ENCODE peak calls at places on chromosomes 13 and 19, in six cellular contexts. One of them, this sample, is unnamed.

GRCh38 chr13:48586591-48587103 is 53.8 kb upstream of the RCBTB2 start:
- DNase-seq in uterus: peak; percentile 37
- DNase-seq in PC-9: no peak
- DNase-seq in nephron progenitor cell: no peak
- DNase-seq in A549: no peak
- DNase-seq in progenitor cell of endocrine pancreas: no peak
- DNase-seq in this sample: no peak

GRCh38 chr19:52946322-52947310 is 16.1 kb downstream of the ZNF816 start:
- DNase-seq in uterus: peak; percentile 79
- DNase-seq in progenitor cell of endocrine pancreas: peak; percentile 44
- DNase-seq in A549: no peak
- DNase-seq in nephron progenitor cell: peak; percentile 43
- DNase-seq in PC-9: no peak
- DNase-seq in this sample: no peak

GRCh38 chr13:100333141-100333540 is 244.2 kb downstream of the PCCA start:
- DNase-seq in nephron progenitor cell: no peak
- DNase-seq in A549: no peak
- DNase-seq in progenitor cell of endocrine pancreas: no peak
- DNase-seq in uterus: no peak
- DNase-seq in PC-9: no peak
- DNase-seq in this sample: no peak

GRCh38 chr13:99386911-99387788 is 80.0 kb upstream of the GPR183 start:
- DNase-seq in progenitor cell of endocrine pancreas: peak; percentile 24
- DNase-seq in uterus: no peak
- DNase-seq in PC-9: peak; percentile 48
- DNase-seq in nephron progenitor cell: peak; percentile 54
- DNase-seq in A549: peak; percentile 30
- DNase-seq in this sample: no peak

GRCh38 chr13:92842145-92842544 is 384.5 kb upstream of the GPC6 start:
- DNase-seq in nephron progenitor cell: no peak
- DNase-seq in uterus: no peak
- DNase-seq in A549: no peak
- DNase-seq in progenitor cell of endocrine pancreas: no peak
- DNase-seq in PC-9: no peak
- DNase-seq in this sample: no peak

GRCh38 chr13:113863511-113864302 is at the start of gene GAS6:
- DNase-seq in uterus: peak; percentile 75
- DNase-seq in progenitor cell of endocrine pancreas: peak; percentile 41
- DNase-seq in A549: peak; percentile 27
- DNase-seq in PC-9: no peak
- DNase-seq in nephron progenitor cell: peak; percentile 81
- DNase-seq in this sample: no peak

GRCh38 chr13:47934371-47934770 is 66.7 kb downstream of the SUCLA2 start:
- DNase-seq in nephron progenitor cell: no peak
- DNase-seq in progenitor cell of endocrine pancreas: no peak
- DNase-seq in PC-9: no peak
- DNase-seq in uterus: no peak
- DNase-seq in A549: no peak
- DNase-seq in this sample: no peak

GRCh38 chr13:22744688-22745452 is 435.9 kb upstream of the SGCG start:
- DNase-seq in uterus: no peak
- DNase-seq in progenitor cell of endocrine pancreas: no peak
- DNase-seq in PC-9: no peak
- DNase-seq in A549: peak; percentile 74
- DNase-seq in nephron progenitor cell: no peak
- DNase-seq in this sample: no peak

GRCh38 chr19:58170860-58171259 is 12.0 kb upstream of the ZNF274 start:
- DNase-seq in PC-9: peak; percentile 60
- DNase-seq in A549: peak; percentile 71
- DNase-seq in progenitor cell of endocrine pancreas: no peak
- DNase-seq in uterus: no peak
- DNase-seq in nephron progenitor cell: no peak
- DNase-seq in this sample: no peak

GRCh38 chr13:60838581-60838980 is 441.6 kb downstream of the TDRD3 start:
- DNase-seq in PC-9: no peak
- DNase-seq in nephron progenitor cell: peak; percentile 31
- DNase-seq in uterus: no peak
- DNase-seq in progenitor cell of endocrine pancreas: no peak
- DNase-seq in A549: no peak
- DNase-seq in this sample: no peak

GRCh38 chr13:99359493-99359892 is 52.3 kb upstream of the GPR183 start:
- DNase-seq in A549: no peak
- DNase-seq in nephron progenitor cell: no peak
- DNase-seq in progenitor cell of endocrine pancreas: no peak
- DNase-seq in uterus: no peak
- DNase-seq in PC-9: no peak
- DNase-seq in this sample: no peak

GRCh38 chr19:2993579-2993978 is 16.2 kb downstream of the TLE6 start:
- DNase-seq in nephron progenitor cell: no peak
- DNase-seq in progenitor cell of endocrine pancreas: no peak
- DNase-seq in uterus: no peak
- DNase-seq in PC-9: no peak
- DNase-seq in A549: no peak
- DNase-seq in this sample: no peak

GRCh38 chr19:41930322-41930722 is 2.1 kb upstream of the ERFL start:
- DNase-seq in uterus: no peak
- DNase-seq in A549: no peak
- DNase-seq in PC-9: no peak
- DNase-seq in progenitor cell of endocrine pancreas: no peak
- DNase-seq in nephron progenitor cell: no peak
- DNase-seq in this sample: no peak

GRCh38 chr19:15259900-15260299 is 27.7 kb upstream of the EPHX3 start:
- DNase-seq in progenitor cell of endocrine pancreas: no peak
- DNase-seq in uterus: no peak
- DNase-seq in nephron progenitor cell: peak; percentile 33
- DNase-seq in A549: no peak
- DNase-seq in PC-9: no peak
- DNase-seq in this sample: no peak

GRCh38 chr19:54518844-54519243 is 16.2 kb downstream of the LAIR2 start:
- DNase-seq in progenitor cell of endocrine pancreas: no peak
- DNase-seq in PC-9: no peak
- DNase-seq in uterus: no peak
- DNase-seq in nephron progenitor cell: no peak
- DNase-seq in A549: no peak
- DNase-seq in this sample: no peak

GRCh38 chr13:94129490-94129894 is 350.0 kb downstream of the DCT start:
- DNase-seq in uterus: no peak
- DNase-seq in nephron progenitor cell: no peak
- DNase-seq in PC-9: no peak
- DNase-seq in progenitor cell of endocrine pancreas: no peak
- DNase-seq in A549: no peak
- DNase-seq in this sample: no peak

GRCh38 chr13:73835138-73835721 is 299.0 kb downstream of the KLF12 start:
- DNase-seq in nephron progenitor cell: peak; percentile 3
- DNase-seq in PC-9: no peak
- DNase-seq in progenitor cell of endocrine pancreas: no peak
- DNase-seq in A549: peak; percentile 30
- DNase-seq in uterus: no peak
- DNase-seq in this sample: no peak

GRCh38 chr13:21528616-21529015 is 69.5 kb upstream of the ZDHHC20 start:
- DNase-seq in PC-9: no peak
- DNase-seq in A549: no peak
- DNase-seq in uterus: no peak
- DNase-seq in nephron progenitor cell: no peak
- DNase-seq in progenitor cell of endocrine pancreas: no peak
- DNase-seq in this sample: no peak

GRCh38 chr19:645912-646797 is 6.5 kb downstream of the FGF22 start:
- DNase-seq in uterus: no peak
- DNase-seq in A549: no peak
- DNase-seq in PC-9: no peak
- DNase-seq in nephron progenitor cell: no peak
- DNase-seq in progenitor cell of endocrine pancreas: no peak
- DNase-seq in this sample: peak; percentile 90

GRCh38 chr13:98664047-98664446 is 87.1 kb upstream of the STK24 start:
- DNase-seq in progenitor cell of endocrine pancreas: no peak
- DNase-seq in A549: no peak
- DNase-seq in PC-9: no peak
- DNase-seq in nephron progenitor cell: no peak
- DNase-seq in uterus: no peak
- DNase-seq in this sample: no peak

GRCh38 chr19:23249911-23250649 is at the start of gene ZNF724:
- DNase-seq in progenitor cell of endocrine pancreas: peak; percentile 85
- DNase-seq in nephron progenitor cell: peak; percentile 87
- DNase-seq in uterus: peak; percentile 88
- DNase-seq in A549: peak; percentile 96
- DNase-seq in PC-9: peak; percentile 97
- DNase-seq in this sample: peak; percentile 97

GRCh38 chr13:91314888-91315287 is 32.6 kb upstream of the MIR17HG start:
- DNase-seq in PC-9: no peak
- DNase-seq in uterus: no peak
- DNase-seq in A549: no peak
- DNase-seq in nephron progenitor cell: no peak
- DNase-seq in progenitor cell of endocrine pancreas: no peak
- DNase-seq in this sample: no peak

GRCh38 chr13:91312324-91312723 is 35.2 kb upstream of the MIR17HG start:
- DNase-seq in A549: no peak
- DNase-seq in progenitor cell of endocrine pancreas: no peak
- DNase-seq in nephron progenitor cell: no peak
- DNase-seq in PC-9: no peak
- DNase-seq in uterus: no peak
- DNase-seq in this sample: no peak

GRCh38 chr13:91313581-91313980 is 33.9 kb upstream of the MIR17HG start:
- DNase-seq in nephron progenitor cell: no peak
- DNase-seq in progenitor cell of endocrine pancreas: no peak
- DNase-seq in PC-9: no peak
- DNase-seq in uterus: no peak
- DNase-seq in A549: no peak
- DNase-seq in this sample: no peak

GRCh38 chr13:91311491-91311890 is 36.0 kb upstream of the MIR17HG start:
- DNase-seq in nephron progenitor cell: no peak
- DNase-seq in PC-9: no peak
- DNase-seq in uterus: no peak
- DNase-seq in A549: no peak
- DNase-seq in progenitor cell of endocrine pancreas: no peak
- DNase-seq in this sample: no peak

DNA sequence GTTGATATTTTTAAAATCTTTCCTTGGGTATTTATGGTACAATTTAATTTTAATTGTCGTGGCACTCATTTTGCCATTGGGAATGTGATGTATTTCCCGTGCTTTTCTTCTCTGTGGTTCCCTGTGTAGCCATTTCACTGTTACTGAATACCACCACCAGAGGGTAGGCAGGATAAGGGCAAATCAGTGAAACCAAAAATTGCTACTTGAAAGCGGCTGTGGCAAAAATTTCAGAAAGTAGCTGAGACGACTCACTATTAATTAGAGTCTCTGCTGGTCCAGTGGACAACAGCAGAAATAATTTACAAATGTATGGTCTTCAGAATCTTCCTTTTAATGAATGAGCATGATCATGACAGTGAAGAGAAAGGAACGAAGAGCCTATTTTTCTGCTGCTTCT is 34.4 kb upstream of the MIR17HG start:
- DNase-seq in PC-9: no peak
- DNase-seq in A549: peak; percentile 14
- DNase-seq in progenitor cell of endocrine pancreas: no peak
- DNase-seq in nephron progenitor cell: no peak
- DNase-seq in uterus: no peak
- DNase-seq in this sample: no peak
- TF ChIP-seq CTCF in PC-9: peak; percentile 46
- TF ChIP-seq CTCF in A549: no peak
- TF ChIP-seq CTCF in progenitor cell of endocrine pancreas: peak; percentile 54
- TF ChIP-seq CTCF in nephron progenitor cell: peak; percentile 48
- TF ChIP-seq CTCF in uterus: peak; percentile 50
- TF ChIP-seq CTCF in this sample: peak; percentile 77

GRCh38 chr19:43658001-43658400 is 12.0 kb downstream of the PLAUR start:
- DNase-seq in PC-9: no peak
- DNase-seq in progenitor cell of endocrine pancreas: no peak
- DNase-seq in A549: no peak
- DNase-seq in nephron progenitor cell: no peak
- DNase-seq in uterus: no peak
- DNase-seq in this sample: no peak

GRCh38 chr19:43664008-43664407 is 6.0 kb downstream of the PLAUR start:
- DNase-seq in nephron progenitor cell: no peak
- DNase-seq in uterus: no peak
- DNase-seq in A549: no peak
- DNase-seq in progenitor cell of endocrine pancreas: no peak
- DNase-seq in PC-9: no peak
- DNase-seq in this sample: no peak

GRCh38 chr19:43660301-43660700 is 9.7 kb downstream of the PLAUR start:
- DNase-seq in A549: no peak
- DNase-seq in nephron progenitor cell: no peak
- DNase-seq in uterus: no peak
- DNase-seq in progenitor cell of endocrine pancreas: no peak
- DNase-seq in PC-9: no peak
- DNase-seq in this sample: no peak

GRCh38 chr19:43667524-43668405 is 2.2 kb downstream of the PLAUR start:
- DNase-seq in progenitor cell of endocrine pancreas: peak; percentile 12
- DNase-seq in nephron progenitor cell: peak; percentile 5
- DNase-seq in uterus: peak; percentile 34
- DNase-seq in PC-9: no peak
- DNase-seq in A549: no peak
- DNase-seq in this sample: no peak

DNA sequence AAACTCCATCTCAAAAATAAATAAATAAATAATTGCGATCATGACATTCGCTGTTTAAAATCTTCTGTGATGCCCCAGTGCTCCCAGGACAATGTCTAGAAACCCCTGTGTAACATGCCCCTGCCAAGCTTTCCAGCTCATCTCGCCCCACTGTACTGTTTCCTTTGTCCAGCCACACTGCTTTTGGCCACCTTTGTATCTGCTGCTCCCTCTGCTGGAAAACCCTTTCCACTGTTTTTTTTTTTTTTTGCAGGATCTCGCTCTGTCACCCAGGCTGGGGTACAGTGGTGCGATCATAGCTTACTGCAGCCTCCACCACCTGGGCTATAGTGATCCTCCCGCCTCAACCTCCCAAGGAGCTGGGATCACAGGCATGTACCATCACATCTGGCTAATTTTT is 7.5 kb downstream of the PLAUR start:
- DNase-seq in nephron progenitor cell: no peak
- DNase-seq in progenitor cell of endocrine pancreas: no peak
- DNase-seq in A549: no peak
- DNase-seq in PC-9: no peak
- DNase-seq in uterus: no peak
- DNase-seq in this sample: no peak
- TF ChIP-seq CTCF in nephron progenitor cell: peak; percentile 17
- TF ChIP-seq CTCF in progenitor cell of endocrine pancreas: peak; percentile 53
- TF ChIP-seq CTCF in A549: peak; percentile 37
- TF ChIP-seq CTCF in PC-9: peak; percentile 45
- TF ChIP-seq CTCF in uterus: no peak
- TF ChIP-seq CTCF in this sample: peak; percentile 72

DNA sequence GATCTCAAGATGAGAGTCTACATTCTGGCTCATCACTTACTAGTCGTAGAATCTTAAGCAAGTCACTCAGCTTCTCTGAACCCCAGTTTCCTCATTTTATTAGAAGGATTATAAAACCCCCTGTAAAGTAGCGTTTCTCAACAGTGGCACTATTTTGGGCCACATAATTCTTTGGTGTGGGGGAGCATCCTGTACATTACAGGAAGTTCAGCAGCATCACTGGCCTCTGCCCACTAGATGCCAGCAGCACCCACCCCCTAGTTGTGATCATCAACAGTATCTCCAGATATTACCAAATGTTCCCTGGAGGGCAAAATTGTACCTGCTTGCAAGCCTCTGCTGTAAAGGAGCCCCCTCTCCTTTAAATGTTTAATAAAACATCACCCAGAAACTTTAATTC is 22.6 kb downstream of the STARD13 start:
- DNase-seq in PC-9: no peak
- DNase-seq in uterus: no peak
- DNase-seq in progenitor cell of endocrine pancreas: no peak
- DNase-seq in A549: no peak
- DNase-seq in nephron progenitor cell: no peak
- DNase-seq in this sample: no peak
- TF ChIP-seq CTCF in PC-9: no peak
- TF ChIP-seq CTCF in uterus: no peak
- TF ChIP-seq CTCF in progenitor cell of endocrine pancreas: no peak
- TF ChIP-seq CTCF in A549: no peak
- TF ChIP-seq CTCF in nephron progenitor cell: no peak
- TF ChIP-seq CTCF in this sample: peak; percentile 58

GRCh38 chr19:7197760-7198696 is 96.2 kb downstream of the INSR start:
- DNase-seq in uterus: peak; percentile 94
- DNase-seq in progenitor cell of endocrine pancreas: peak; percentile 88
- DNase-seq in nephron progenitor cell: peak; percentile 87
- DNase-seq in A549: peak; percentile 91
- DNase-seq in PC-9: peak; percentile 62
- DNase-seq in this sample: peak; percentile 95
- TF ChIP-seq CTCF in uterus: peak; percentile 16
- TF ChIP-seq CTCF in progenitor cell of endocrine pancreas: peak; percentile 52
- TF ChIP-seq CTCF in nephron progenitor cell: no peak
- TF ChIP-seq CTCF in A549: no peak
- TF ChIP-seq CTCF in PC-9: no peak
- TF ChIP-seq CTCF in this sample: peak; percentile 37